ENCODE peak calls at places on chromosomes 5 and 9, in eight cellular contexts. One of them, this sample, is unnamed.

GRCh38 chr9:93918071-93918470 is 37.1 kb downstream of the BARX1 start:
- DNase-seq in stimulated activated CD4-positive, alpha-beta T cell treated with anti-CD3 and anti-CD28 coated beads, Interleukin-2, amount 100 ng/mL, for 24 hours: no peak
- DNase-seq in activated gamma-delta T cell treated with Interleukin-2 at 50 U/mL for 16 hours: no peak
- DNase-seq in left colon: no peak
- DNase-seq in memory B cell: no peak
- DNase-seq in iPS-NIHi11: no peak
- DNase-seq in T-helper 1 cell: no peak
- DNase-seq in renal cortical epithelial cell: no peak
- DNase-seq in this sample: no peak

GRCh38 chr9:134054891-134055811 is 12.7 kb downstream of the BRD3 start:
- DNase-seq in stimulated activated CD4-positive, alpha-beta T cell treated with anti-CD3 and anti-CD28 coated beads, Interleukin-2, amount 100 ng/mL, for 24 hours: no peak
- DNase-seq in activated gamma-delta T cell treated with Interleukin-2 at 50 U/mL for 16 hours: no peak
- DNase-seq in left colon: peak; percentile 24
- DNase-seq in memory B cell: no peak
- DNase-seq in iPS-NIHi11: peak; percentile 30
- DNase-seq in T-helper 1 cell: no peak
- DNase-seq in renal cortical epithelial cell: no peak
- DNase-seq in this sample: no peak

GRCh38 chr9:83294816-83295215 is 231.9 kb upstream of the RASEF start:
- DNase-seq in stimulated activated CD4-positive, alpha-beta T cell treated with anti-CD3 and anti-CD28 coated beads, Interleukin-2, amount 100 ng/mL, for 24 hours: no peak
- DNase-seq in activated gamma-delta T cell treated with Interleukin-2 at 50 U/mL for 16 hours: no peak
- DNase-seq in left colon: no peak
- DNase-seq in memory B cell: no peak
- DNase-seq in iPS-NIHi11: no peak
- DNase-seq in T-helper 1 cell: no peak
- DNase-seq in renal cortical epithelial cell: no peak
- DNase-seq in this sample: no peak

GRCh38 chr9:98326402-98327248 is 71.2 kb upstream of the TBC1D2 start:
- DNase-seq in stimulated activated CD4-positive, alpha-beta T cell treated with anti-CD3 and anti-CD28 coated beads, Interleukin-2, amount 100 ng/mL, for 24 hours: no peak
- DNase-seq in activated gamma-delta T cell treated with Interleukin-2 at 50 U/mL for 16 hours: no peak
- DNase-seq in left colon: no peak
- DNase-seq in memory B cell: no peak
- DNase-seq in iPS-NIHi11: no peak
- DNase-seq in T-helper 1 cell: no peak
- DNase-seq in renal cortical epithelial cell: peak; percentile 56
- DNase-seq in this sample: peak; percentile 31

GRCh38 chr9:128383007-128383753 is 12.0 kb downstream of the URM1 start:
- DNase-seq in stimulated activated CD4-positive, alpha-beta T cell treated with anti-CD3 and anti-CD28 coated beads, Interleukin-2, amount 100 ng/mL, for 24 hours: no peak
- DNase-seq in activated gamma-delta T cell treated with Interleukin-2 at 50 U/mL for 16 hours: no peak
- DNase-seq in left colon: no peak
- DNase-seq in memory B cell: no peak
- DNase-seq in iPS-NIHi11: peak; percentile 76
- DNase-seq in T-helper 1 cell: no peak
- DNase-seq in renal cortical epithelial cell: no peak
- DNase-seq in this sample: no peak

GRCh38 chr5:164191240-164191639 is 685.8 kb downstream of the MAT2B start:
- DNase-seq in stimulated activated CD4-positive, alpha-beta T cell treated with anti-CD3 and anti-CD28 coated beads, Interleukin-2, amount 100 ng/mL, for 24 hours: no peak
- DNase-seq in activated gamma-delta T cell treated with Interleukin-2 at 50 U/mL for 16 hours: no peak
- DNase-seq in left colon: peak; percentile 54
- DNase-seq in memory B cell: no peak
- DNase-seq in iPS-NIHi11: no peak
- DNase-seq in T-helper 1 cell: no peak
- DNase-seq in renal cortical epithelial cell: peak; percentile 57
- DNase-seq in this sample: no peak

GRCh38 chr5:136031713-136032112 is 2.9 kb downstream of the TGFBI start:
- DNase-seq in stimulated activated CD4-positive, alpha-beta T cell treated with anti-CD3 and anti-CD28 coated beads, Interleukin-2, amount 100 ng/mL, for 24 hours: no peak
- DNase-seq in activated gamma-delta T cell treated with Interleukin-2 at 50 U/mL for 16 hours: no peak
- DNase-seq in left colon: no peak
- DNase-seq in memory B cell: no peak
- DNase-seq in iPS-NIHi11: no peak
- DNase-seq in T-helper 1 cell: no peak
- DNase-seq in renal cortical epithelial cell: peak; percentile 33
- DNase-seq in this sample: no peak

GRCh38 chr9:116365056-116365471 is 211.5 kb downstream of the PAPPA start:
- DNase-seq in stimulated activated CD4-positive, alpha-beta T cell treated with anti-CD3 and anti-CD28 coated beads, Interleukin-2, amount 100 ng/mL, for 24 hours: no peak
- DNase-seq in activated gamma-delta T cell treated with Interleukin-2 at 50 U/mL for 16 hours: no peak
- DNase-seq in left colon: peak; percentile 26
- DNase-seq in memory B cell: no peak
- DNase-seq in iPS-NIHi11: peak; percentile 65
- DNase-seq in T-helper 1 cell: no peak
- DNase-seq in renal cortical epithelial cell: peak; percentile 45
- DNase-seq in this sample: peak; percentile 64

GRCh38 chr5:167764650-167765289 is 526.7 kb upstream of the WWC1 start:
- DNase-seq in stimulated activated CD4-positive, alpha-beta T cell treated with anti-CD3 and anti-CD28 coated beads, Interleukin-2, amount 100 ng/mL, for 24 hours: no peak
- DNase-seq in activated gamma-delta T cell treated with Interleukin-2 at 50 U/mL for 16 hours: no peak
- DNase-seq in left colon: no peak
- DNase-seq in memory B cell: no peak
- DNase-seq in iPS-NIHi11: no peak
- DNase-seq in T-helper 1 cell: no peak
- DNase-seq in renal cortical epithelial cell: no peak
- DNase-seq in this sample: no peak

GRCh38 chr5:55593115-55593472 is 58.3 kb upstream of the PLPP1 start:
- DNase-seq in stimulated activated CD4-positive, alpha-beta T cell treated with anti-CD3 and anti-CD28 coated beads, Interleukin-2, amount 100 ng/mL, for 24 hours: no peak
- DNase-seq in activated gamma-delta T cell treated with Interleukin-2 at 50 U/mL for 16 hours: no peak
- DNase-seq in left colon: no peak
- DNase-seq in memory B cell: no peak
- DNase-seq in iPS-NIHi11: no peak
- DNase-seq in T-helper 1 cell: no peak
- DNase-seq in renal cortical epithelial cell: no peak
- DNase-seq in this sample: no peak

GRCh38 chr9:78781681-78782080 is 484.8 kb downstream of the PSAT1 start:
- DNase-seq in stimulated activated CD4-positive, alpha-beta T cell treated with anti-CD3 and anti-CD28 coated beads, Interleukin-2, amount 100 ng/mL, for 24 hours: no peak
- DNase-seq in activated gamma-delta T cell treated with Interleukin-2 at 50 U/mL for 16 hours: no peak
- DNase-seq in left colon: no peak
- DNase-seq in memory B cell: no peak
- DNase-seq in iPS-NIHi11: no peak
- DNase-seq in T-helper 1 cell: no peak
- DNase-seq in renal cortical epithelial cell: no peak
- DNase-seq in this sample: no peak

GRCh38 chr5:179680780-179681411 is at the start of gene CBY3:
- DNase-seq in stimulated activated CD4-positive, alpha-beta T cell treated with anti-CD3 and anti-CD28 coated beads, Interleukin-2, amount 100 ng/mL, for 24 hours: no peak
- DNase-seq in activated gamma-delta T cell treated with Interleukin-2 at 50 U/mL for 16 hours: no peak
- DNase-seq in left colon: no peak
- DNase-seq in memory B cell: no peak
- DNase-seq in iPS-NIHi11: no peak
- DNase-seq in T-helper 1 cell: no peak
- DNase-seq in renal cortical epithelial cell: peak; percentile 88
- DNase-seq in this sample: peak; percentile 47

GRCh38 chr5:78591227-78591626 is 57.3 kb downstream of the LHFPL2 start:
- DNase-seq in stimulated activated CD4-positive, alpha-beta T cell treated with anti-CD3 and anti-CD28 coated beads, Interleukin-2, amount 100 ng/mL, for 24 hours: no peak
- DNase-seq in activated gamma-delta T cell treated with Interleukin-2 at 50 U/mL for 16 hours: no peak
- DNase-seq in left colon: no peak
- DNase-seq in memory B cell: no peak
- DNase-seq in iPS-NIHi11: no peak
- DNase-seq in T-helper 1 cell: no peak
- DNase-seq in renal cortical epithelial cell: peak; percentile 96
- DNase-seq in this sample: peak; percentile 52

GRCh38 chr9:134293031-134293521 is 33.2 kb upstream of the RXRA start:
- DNase-seq in stimulated activated CD4-positive, alpha-beta T cell treated with anti-CD3 and anti-CD28 coated beads, Interleukin-2, amount 100 ng/mL, for 24 hours: no peak
- DNase-seq in activated gamma-delta T cell treated with Interleukin-2 at 50 U/mL for 16 hours: no peak
- DNase-seq in left colon: no peak
- DNase-seq in memory B cell: no peak
- DNase-seq in iPS-NIHi11: no peak
- DNase-seq in T-helper 1 cell: no peak
- DNase-seq in renal cortical epithelial cell: no peak
- DNase-seq in this sample: no peak

GRCh38 chr9:90770927-90771326 is 30.7 kb upstream of the SYK start:
- DNase-seq in stimulated activated CD4-positive, alpha-beta T cell treated with anti-CD3 and anti-CD28 coated beads, Interleukin-2, amount 100 ng/mL, for 24 hours: no peak
- DNase-seq in activated gamma-delta T cell treated with Interleukin-2 at 50 U/mL for 16 hours: no peak
- DNase-seq in left colon: no peak
- DNase-seq in memory B cell: no peak
- DNase-seq in iPS-NIHi11: no peak
- DNase-seq in T-helper 1 cell: no peak
- DNase-seq in renal cortical epithelial cell: no peak
- DNase-seq in this sample: no peak

GRCh38 chr5:179409806-179410205 is 64.5 kb upstream of the ADAMTS2 start:
- DNase-seq in stimulated activated CD4-positive, alpha-beta T cell treated with anti-CD3 and anti-CD28 coated beads, Interleukin-2, amount 100 ng/mL, for 24 hours: no peak
- DNase-seq in activated gamma-delta T cell treated with Interleukin-2 at 50 U/mL for 16 hours: no peak
- DNase-seq in left colon: no peak
- DNase-seq in memory B cell: no peak
- DNase-seq in iPS-NIHi11: no peak
- DNase-seq in T-helper 1 cell: no peak
- DNase-seq in renal cortical epithelial cell: no peak
- DNase-seq in this sample: no peak

GRCh38 chr5:138458353-138458752 is 6.9 kb upstream of the EGR1 start:
- DNase-seq in stimulated activated CD4-positive, alpha-beta T cell treated with anti-CD3 and anti-CD28 coated beads, Interleukin-2, amount 100 ng/mL, for 24 hours: no peak
- DNase-seq in activated gamma-delta T cell treated with Interleukin-2 at 50 U/mL for 16 hours: no peak
- DNase-seq in left colon: no peak
- DNase-seq in memory B cell: no peak
- DNase-seq in iPS-NIHi11: no peak
- DNase-seq in T-helper 1 cell: no peak
- DNase-seq in renal cortical epithelial cell: no peak
- DNase-seq in this sample: no peak

GRCh38 chr9:83475741-83476140 is 62.5 kb downstream of the FRMD3 start:
- DNase-seq in stimulated activated CD4-positive, alpha-beta T cell treated with anti-CD3 and anti-CD28 coated beads, Interleukin-2, amount 100 ng/mL, for 24 hours: no peak
- DNase-seq in activated gamma-delta T cell treated with Interleukin-2 at 50 U/mL for 16 hours: no peak
- DNase-seq in left colon: no peak
- DNase-seq in memory B cell: no peak
- DNase-seq in iPS-NIHi11: no peak
- DNase-seq in T-helper 1 cell: no peak
- DNase-seq in renal cortical epithelial cell: no peak
- DNase-seq in this sample: no peak

GRCh38 chr5:35229076-35230042 is 928 bp downstream of the PRLR start:
- DNase-seq in stimulated activated CD4-positive, alpha-beta T cell treated with anti-CD3 and anti-CD28 coated beads, Interleukin-2, amount 100 ng/mL, for 24 hours: peak; percentile 12
- DNase-seq in activated gamma-delta T cell treated with Interleukin-2 at 50 U/mL for 16 hours: no peak
- DNase-seq in left colon: peak; percentile 61
- DNase-seq in memory B cell: peak; percentile 18
- DNase-seq in iPS-NIHi11: peak; percentile 74
- DNase-seq in T-helper 1 cell: no peak
- DNase-seq in renal cortical epithelial cell: peak; percentile 61
- DNase-seq in this sample: no peak

GRCh38 chr5:53942724-53943123 is 367.6 kb downstream of the ARL15 start:
- DNase-seq in stimulated activated CD4-positive, alpha-beta T cell treated with anti-CD3 and anti-CD28 coated beads, Interleukin-2, amount 100 ng/mL, for 24 hours: no peak
- DNase-seq in activated gamma-delta T cell treated with Interleukin-2 at 50 U/mL for 16 hours: no peak
- DNase-seq in left colon: no peak
- DNase-seq in memory B cell: no peak
- DNase-seq in iPS-NIHi11: no peak
- DNase-seq in T-helper 1 cell: no peak
- DNase-seq in renal cortical epithelial cell: peak; percentile 3
- DNase-seq in this sample: no peak

GRCh38 chr5:151115272-151115905 is 34.6 kb upstream of the TNIP1 start:
- DNase-seq in stimulated activated CD4-positive, alpha-beta T cell treated with anti-CD3 and anti-CD28 coated beads, Interleukin-2, amount 100 ng/mL, for 24 hours: peak; percentile 82
- DNase-seq in activated gamma-delta T cell treated with Interleukin-2 at 50 U/mL for 16 hours: peak; percentile 73
- DNase-seq in left colon: peak; percentile 68
- DNase-seq in memory B cell: peak; percentile 79
- DNase-seq in iPS-NIHi11: peak; percentile 94
- DNase-seq in T-helper 1 cell: peak; percentile 65
- DNase-seq in renal cortical epithelial cell: peak; percentile 54
- DNase-seq in this sample: peak; percentile 48

GRCh38 chr5:26310415-26310814 is 728.0 kb downstream of the CDH9 start:
- DNase-seq in stimulated activated CD4-positive, alpha-beta T cell treated with anti-CD3 and anti-CD28 coated beads, Interleukin-2, amount 100 ng/mL, for 24 hours: no peak
- DNase-seq in activated gamma-delta T cell treated with Interleukin-2 at 50 U/mL for 16 hours: no peak
- DNase-seq in left colon: no peak
- DNase-seq in memory B cell: no peak
- DNase-seq in iPS-NIHi11: no peak
- DNase-seq in T-helper 1 cell: no peak
- DNase-seq in renal cortical epithelial cell: no peak
- DNase-seq in this sample: no peak

GRCh38 chr5:40634154-40634553 is 45.6 kb upstream of the PTGER4 start:
- DNase-seq in stimulated activated CD4-positive, alpha-beta T cell treated with anti-CD3 and anti-CD28 coated beads, Interleukin-2, amount 100 ng/mL, for 24 hours: no peak
- DNase-seq in activated gamma-delta T cell treated with Interleukin-2 at 50 U/mL for 16 hours: no peak
- DNase-seq in left colon: peak; percentile 60
- DNase-seq in memory B cell: no peak
- DNase-seq in iPS-NIHi11: no peak
- DNase-seq in T-helper 1 cell: no peak
- DNase-seq in renal cortical epithelial cell: no peak
- DNase-seq in this sample: no peak

GRCh38 chr5:124315746-124316415 is 430.6 kb downstream of the ZNF608 start:
- DNase-seq in stimulated activated CD4-positive, alpha-beta T cell treated with anti-CD3 and anti-CD28 coated beads, Interleukin-2, amount 100 ng/mL, for 24 hours: no peak
- DNase-seq in activated gamma-delta T cell treated with Interleukin-2 at 50 U/mL for 16 hours: no peak
- DNase-seq in left colon: no peak
- DNase-seq in memory B cell: no peak
- DNase-seq in iPS-NIHi11: no peak
- DNase-seq in T-helper 1 cell: no peak
- DNase-seq in renal cortical epithelial cell: peak; percentile 9
- DNase-seq in this sample: no peak

GRCh38 chr5:45532826-45533624 is 163.2 kb downstream of the HCN1 start:
- DNase-seq in stimulated activated CD4-positive, alpha-beta T cell treated with anti-CD3 and anti-CD28 coated beads, Interleukin-2, amount 100 ng/mL, for 24 hours: no peak
- DNase-seq in activated gamma-delta T cell treated with Interleukin-2 at 50 U/mL for 16 hours: no peak
- DNase-seq in left colon: no peak
- DNase-seq in memory B cell: no peak
- DNase-seq in iPS-NIHi11: peak; percentile 37
- DNase-seq in T-helper 1 cell: no peak
- DNase-seq in renal cortical epithelial cell: no peak
- DNase-seq in this sample: no peak